ENCODE peak calls at places on chromosomes 4 and X, in five cellular contexts. R, Z, K, S and N are unnamed samples.
A peak's percentile ranks its signal among the peaks of the same experiment; 100 is the strongest.

GRCh38 chrX:912677-913076 is 282.1 kb downstream of the SHOX start:
- DNase-seq in R (no peak), S (no peak), K (no peak), Z (no peak), N (no peak)

GRCh38 chr4:105246712-105247111 is 100.0 kb downstream of the TET2 start:
- DNase-seq in K (no peak), S (no peak), Z (no peak), R (peak; percentile 88), N (no peak)

GRCh38 chr4:181662383-181662782 is 580.8 kb upstream of the TENM3 start:
- DNase-seq in S (no peak), K (no peak), R (peak; percentile 71), Z (no peak), N (no peak)

GRCh38 chr4:85520765-85521749 is 46.1 kb downstream of the ARHGAP24 start:
- DNase-seq in Z (no peak), K (peak; percentile 29), S (no peak), R (no peak), N (no peak)

GRCh38 chrX:135625995-135626394 is 87.4 kb upstream of the CT45A1 start:
- DNase-seq in K (no peak), Z (no peak), R (peak; percentile 18), S (no peak), N (no peak)

GRCh38 chr4:140662082-140662869 is 93.5 kb upstream of the UCP1 start:
- DNase-seq in R (peak; percentile 27), Z (no peak), S (no peak), K (no peak), N (no peak)

GRCh38 chr4:134364928-134365327 is 163.3 kb upstream of the PABPC4L start:
- DNase-seq in K (no peak), Z (no peak), S (no peak), R (no peak), N (no peak)

GRCh38 chr4:33628296-33628695 is 2616.0 kb downstream of the ARAP2 start:
- DNase-seq in Z (no peak), S (no peak), K (no peak), R (peak; percentile 9), N (no peak)

GRCh38 chr4:70623301-70623700 is 5.2 kb upstream of the ENAM start:
- DNase-seq in Z (no peak), R (no peak), S (no peak), K (no peak), N (no peak)

GRCh38 chr4:5139141-5139540 is 87.9 kb downstream of the STK32B start:
- DNase-seq in R (no peak), K (no peak), Z (no peak), S (no peak), N (no peak)

GRCh38 chrX:97238632-97239031 is 354.9 kb downstream of the RPA4 start:
- DNase-seq in R (peak; percentile 14), Z (no peak), K (no peak), S (no peak), N (no peak)

GRCh38 chr4:92014060-92014459 is 289.7 kb upstream of the GRID2 start:
- DNase-seq in K (no peak), Z (no peak), R (no peak), S (no peak), N (no peak)

GRCh38 chr4:137310593-137311490 is 221.5 kb downstream of the PCDH18 start:
- DNase-seq in S (no peak), K (no peak), Z (no peak), R (peak; percentile 92), N (no peak)

GRCh38 chr4:26823583-26823982 is 37.1 kb upstream of the STIM2 start:
- DNase-seq in K (no peak), S (no peak), R (no peak), Z (no peak), N (no peak)
- H3K4me1 ChIP-seq in K (no peaks in the 10 kb centered on the region), S (no peaks in the 10 kb centered on the region), R (no peaks in the 10 kb centered on the region), Z (peaks cover 64% of the 10 kb centered on the region), N (no peaks in the 10 kb centered on the region)

DNA sequence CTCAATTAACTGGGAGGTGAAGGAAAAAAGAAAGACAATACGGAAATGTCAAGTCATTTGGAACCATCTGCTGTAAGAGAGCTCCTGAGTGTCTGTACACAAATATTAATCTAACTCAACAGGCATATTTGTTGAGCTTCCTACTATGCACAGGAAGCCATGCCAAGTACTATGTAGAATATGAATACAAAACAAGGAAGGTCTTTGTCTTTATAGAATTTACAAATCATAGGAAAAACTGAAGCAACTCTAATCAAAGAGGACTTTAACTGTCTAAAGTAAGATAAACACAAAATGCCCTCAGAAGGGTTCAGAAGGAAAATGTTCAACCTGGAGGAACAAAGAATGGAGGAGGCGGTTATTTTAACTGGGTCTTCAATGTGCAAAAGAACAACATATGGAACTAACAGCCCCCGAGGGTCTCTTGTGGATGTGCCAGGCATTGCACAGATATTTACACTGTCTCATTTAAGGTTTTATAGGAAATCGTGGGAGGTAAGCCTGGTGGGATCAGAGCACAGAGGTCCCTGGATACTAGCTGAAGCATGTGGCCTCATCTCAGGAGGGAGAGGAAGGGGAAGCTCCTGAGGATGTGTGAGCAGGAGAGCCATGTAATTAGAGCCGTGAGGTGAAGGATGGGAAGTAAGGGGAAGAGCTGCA is 5.8 kb downstream of the FAM114A1 start:
- DNase-seq in Z (peak; percentile 45), S (no peak), K (no peak), R (no peak), N (no peak)
- H3K9me3 ChIP-seq in Z (no peaks in the 10 kb centered on the region), S (no peaks in the 10 kb centered on the region), K (no peaks in the 10 kb centered on the region), R (no peaks in the 10 kb centered on the region), N (no peaks in the 10 kb centered on the region)

GRCh38 chr4:147831452-147832192 is 99.7 kb downstream of the ARHGAP10 start:
- DNase-seq in K (peak; percentile 29), R (peak; percentile 83), Z (no peak), S (peak; percentile 82), N (no peak)
- H3K4me1 ChIP-seq in K (peaks cover 39% of the 10 kb centered on the region), R (peaks cover 64% of the 10 kb centered on the region), Z (no peaks in the 10 kb centered on the region), S (peaks cover 22% of the 10 kb centered on the region), N (peaks cover 14% of the 10 kb centered on the region)

GRCh38 chr4:24952667-24953066 is 39.8 kb upstream of the CCDC149 start:
- DNase-seq in K (no peak), S (no peak), Z (no peak), R (no peak), N (no peak)
- H3K9me3 ChIP-seq in K (peaks cover 15% of the 10 kb centered on the region), S (no peaks in the 10 kb centered on the region), Z (no peaks in the 10 kb centered on the region), R (peaks cover 8% of the 10 kb centered on the region), N (no peaks in the 10 kb centered on the region)

DNA sequence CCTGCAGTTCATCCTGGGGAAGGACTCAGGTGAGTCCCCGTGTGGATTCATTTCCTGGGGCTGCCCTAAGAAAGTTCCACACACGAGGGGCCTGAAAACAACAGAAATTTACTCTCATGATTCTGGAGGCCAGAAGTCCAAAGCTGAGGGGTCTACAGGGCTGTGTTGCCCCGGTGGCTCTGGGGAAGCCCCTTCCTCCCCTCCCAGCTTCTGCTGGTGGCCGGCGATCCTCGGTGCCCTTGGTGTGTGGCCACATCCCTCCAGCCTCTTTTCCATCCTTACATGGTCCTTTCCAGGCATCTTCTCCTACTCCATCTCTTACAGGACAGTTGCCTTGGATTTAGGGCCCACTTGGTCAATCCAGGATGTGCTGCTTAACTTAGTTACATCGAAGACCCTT is 15.1 kb downstream of the SH3BP2 start:
- DNase-seq in R (no peak), Z (no peak), S (no peak), K (no peak), N (no peak)
- H3K4me1 ChIP-seq in R (peaks cover 63% of the 10 kb centered on the region), Z (peaks cover 23% of the 10 kb centered on the region), S (peaks cover 4% of the 10 kb centered on the region), K (peaks cover 83% of the 10 kb centered on the region), N (peaks cover 22% of the 10 kb centered on the region)